ENCODE peak calls at places on chromosomes 12 and 14, in ten cellular contexts. One of them, this sample, is unnamed.

GRCh38 chr14:72613975-72614319 is 280.0 kb downstream of the DPF3 start:
- DNase-seq in HS-5: no peak
- DNase-seq in bronchial epithelial cell: no peak
- DNase-seq in NCI-H748 treated with DMSO at 0.1 percent for 48 hours: no peak
- DNase-seq in anterior cingulate cortex: no peak
- DNase-seq in stimulated activated CD4-positive, alpha-beta T cell treated with anti-CD3 and anti-CD28 coated beads, Interleukin-4, amount 100 ng/mL, for 4 hours: no peak
- DNase-seq in GM04504: no peak
- DNase-seq in ovary: no peak
- DNase-seq in astrocyte of the spinal cord: no peak
- DNase-seq in SW 1271: no peak
- DNase-seq in this sample: no peak

GRCh38 chr14:100223332-100224171 is 15.4 kb upstream of the YY1 start:
- DNase-seq in HS-5: no peak
- DNase-seq in bronchial epithelial cell: peak
- DNase-seq in NCI-H748 treated with DMSO at 0.1 percent for 48 hours: no peak
- DNase-seq in anterior cingulate cortex: no peak
- DNase-seq in stimulated activated CD4-positive, alpha-beta T cell treated with anti-CD3 and anti-CD28 coated beads, Interleukin-4, amount 100 ng/mL, for 4 hours: no peak
- DNase-seq in GM04504: no peak
- DNase-seq in ovary: no peak
- DNase-seq in astrocyte of the spinal cord: no peak
- DNase-seq in SW 1271: no peak
- DNase-seq in this sample: no peak

GRCh38 chr12:100190013-100190394 is 10.6 kb upstream of the ACTR6 start:
- DNase-seq in HS-5: no peak
- DNase-seq in bronchial epithelial cell: no peak
- DNase-seq in NCI-H748 treated with DMSO at 0.1 percent for 48 hours: no peak
- DNase-seq in anterior cingulate cortex: no peak
- DNase-seq in stimulated activated CD4-positive, alpha-beta T cell treated with anti-CD3 and anti-CD28 coated beads, Interleukin-4, amount 100 ng/mL, for 4 hours: no peak
- DNase-seq in GM04504: no peak
- DNase-seq in ovary: no peak
- DNase-seq in astrocyte of the spinal cord: no peak
- DNase-seq in SW 1271: no peak
- DNase-seq in this sample: no peak

GRCh38 chr12:65432606-65433005 is 154.1 kb downstream of the MSRB3 start:
- DNase-seq in HS-5: no peak
- DNase-seq in bronchial epithelial cell: no peak
- DNase-seq in NCI-H748 treated with DMSO at 0.1 percent for 48 hours: no peak
- DNase-seq in anterior cingulate cortex: no peak
- DNase-seq in stimulated activated CD4-positive, alpha-beta T cell treated with anti-CD3 and anti-CD28 coated beads, Interleukin-4, amount 100 ng/mL, for 4 hours: no peak
- DNase-seq in GM04504: no peak
- DNase-seq in ovary: no peak
- DNase-seq in astrocyte of the spinal cord: no peak
- DNase-seq in SW 1271: no peak
- DNase-seq in this sample: no peak

GRCh38 chr12:28346567-28346966 is 156.3 kb downstream of the CCDC91 start:
- DNase-seq in HS-5: no peak
- DNase-seq in bronchial epithelial cell: no peak
- DNase-seq in NCI-H748 treated with DMSO at 0.1 percent for 48 hours: no peak
- DNase-seq in anterior cingulate cortex: no peak
- DNase-seq in stimulated activated CD4-positive, alpha-beta T cell treated with anti-CD3 and anti-CD28 coated beads, Interleukin-4, amount 100 ng/mL, for 4 hours: no peak
- DNase-seq in GM04504: no peak
- DNase-seq in ovary: no peak
- DNase-seq in astrocyte of the spinal cord: no peak
- DNase-seq in SW 1271: no peak
- DNase-seq in this sample: no peak

GRCh38 chr12:102501773-102502172 is 21.4 kb upstream of the IGF1 start:
- DNase-seq in HS-5: no peak
- DNase-seq in bronchial epithelial cell: no peak
- DNase-seq in NCI-H748 treated with DMSO at 0.1 percent for 48 hours: no peak
- DNase-seq in anterior cingulate cortex: no peak
- DNase-seq in stimulated activated CD4-positive, alpha-beta T cell treated with anti-CD3 and anti-CD28 coated beads, Interleukin-4, amount 100 ng/mL, for 4 hours: no peak
- DNase-seq in GM04504: no peak
- DNase-seq in ovary: no peak
- DNase-seq in astrocyte of the spinal cord: no peak
- DNase-seq in SW 1271: no peak
- DNase-seq in this sample: no peak

GRCh38 chr12:113302925-113303640 is 31.8 kb downstream of the SLC8B1 start:
- DNase-seq in HS-5: no peak
- DNase-seq in bronchial epithelial cell: no peak
- DNase-seq in NCI-H748 treated with DMSO at 0.1 percent for 48 hours: peak
- DNase-seq in anterior cingulate cortex: no peak
- DNase-seq in stimulated activated CD4-positive, alpha-beta T cell treated with anti-CD3 and anti-CD28 coated beads, Interleukin-4, amount 100 ng/mL, for 4 hours: no peak
- DNase-seq in GM04504: no peak
- DNase-seq in ovary: no peak
- DNase-seq in astrocyte of the spinal cord: no peak
- DNase-seq in SW 1271: no peak
- DNase-seq in this sample: no peak

GRCh38 chr12:93918262-93918661 is 230.1 kb upstream of the PLXNC1 start:
- DNase-seq in HS-5: no peak
- DNase-seq in bronchial epithelial cell: no peak
- DNase-seq in NCI-H748 treated with DMSO at 0.1 percent for 48 hours: no peak
- DNase-seq in anterior cingulate cortex: no peak
- DNase-seq in stimulated activated CD4-positive, alpha-beta T cell treated with anti-CD3 and anti-CD28 coated beads, Interleukin-4, amount 100 ng/mL, for 4 hours: no peak
- DNase-seq in GM04504: peak
- DNase-seq in ovary: no peak
- DNase-seq in astrocyte of the spinal cord: peak
- DNase-seq in SW 1271: no peak
- DNase-seq in this sample: no peak

GRCh38 chr14:35696119-35696518 is 113.0 kb downstream of the RALGAPA1 start:
- DNase-seq in HS-5: no peak
- DNase-seq in bronchial epithelial cell: no peak
- DNase-seq in NCI-H748 treated with DMSO at 0.1 percent for 48 hours: no peak
- DNase-seq in anterior cingulate cortex: no peak
- DNase-seq in stimulated activated CD4-positive, alpha-beta T cell treated with anti-CD3 and anti-CD28 coated beads, Interleukin-4, amount 100 ng/mL, for 4 hours: no peak
- DNase-seq in GM04504: no peak
- DNase-seq in ovary: no peak
- DNase-seq in astrocyte of the spinal cord: no peak
- DNase-seq in SW 1271: no peak
- DNase-seq in this sample: no peak

GRCh38 chr14:36495666-36496065 is 24.4 kb downstream of the NKX2-1 start:
- DNase-seq in HS-5: no peak
- DNase-seq in bronchial epithelial cell: no peak
- DNase-seq in NCI-H748 treated with DMSO at 0.1 percent for 48 hours: no peak
- DNase-seq in anterior cingulate cortex: no peak
- DNase-seq in stimulated activated CD4-positive, alpha-beta T cell treated with anti-CD3 and anti-CD28 coated beads, Interleukin-4, amount 100 ng/mL, for 4 hours: no peak
- DNase-seq in GM04504: no peak
- DNase-seq in ovary: no peak
- DNase-seq in astrocyte of the spinal cord: no peak
- DNase-seq in SW 1271: no peak
- DNase-seq in this sample: no peak

GRCh38 chr14:37122919-37123639 is 49.3 kb downstream of the SLC25A21 start:
- DNase-seq in HS-5: no peak
- DNase-seq in bronchial epithelial cell: peak
- DNase-seq in NCI-H748 treated with DMSO at 0.1 percent for 48 hours: no peak
- DNase-seq in anterior cingulate cortex: no peak
- DNase-seq in stimulated activated CD4-positive, alpha-beta T cell treated with anti-CD3 and anti-CD28 coated beads, Interleukin-4, amount 100 ng/mL, for 4 hours: no peak
- DNase-seq in GM04504: no peak
- DNase-seq in ovary: no peak
- DNase-seq in astrocyte of the spinal cord: no peak
- DNase-seq in SW 1271: no peak
- DNase-seq in this sample: no peak

GRCh38 chr14:22375321-22375930 is 213.6 kb downstream of the DAD1 start:
- DNase-seq in HS-5: no peak
- DNase-seq in bronchial epithelial cell: peak
- DNase-seq in NCI-H748 treated with DMSO at 0.1 percent for 48 hours: peak
- DNase-seq in anterior cingulate cortex: no peak
- DNase-seq in stimulated activated CD4-positive, alpha-beta T cell treated with anti-CD3 and anti-CD28 coated beads, Interleukin-4, amount 100 ng/mL, for 4 hours: no peak
- DNase-seq in GM04504: no peak
- DNase-seq in ovary: no peak
- DNase-seq in astrocyte of the spinal cord: peak
- DNase-seq in SW 1271: peak
- DNase-seq in this sample: no peak

GRCh38 chr12:2154050-2154449 is 101.3 kb downstream of the CACNA1C start:
- DNase-seq in HS-5: no peak
- DNase-seq in bronchial epithelial cell: no peak
- DNase-seq in NCI-H748 treated with DMSO at 0.1 percent for 48 hours: no peak
- DNase-seq in anterior cingulate cortex: no peak
- DNase-seq in stimulated activated CD4-positive, alpha-beta T cell treated with anti-CD3 and anti-CD28 coated beads, Interleukin-4, amount 100 ng/mL, for 4 hours: no peak
- DNase-seq in GM04504: no peak
- DNase-seq in ovary: no peak
- DNase-seq in astrocyte of the spinal cord: peak
- DNase-seq in SW 1271: no peak
- DNase-seq in this sample: no peak

GRCh38 chr12:288687-289086 is 26.1 kb upstream of the SLC6A13 start:
- DNase-seq in HS-5: peak
- DNase-seq in bronchial epithelial cell: peak
- DNase-seq in NCI-H748 treated with DMSO at 0.1 percent for 48 hours: no peak
- DNase-seq in anterior cingulate cortex: no peak
- DNase-seq in stimulated activated CD4-positive, alpha-beta T cell treated with anti-CD3 and anti-CD28 coated beads, Interleukin-4, amount 100 ng/mL, for 4 hours: no peak
- DNase-seq in GM04504: peak
- DNase-seq in ovary: no peak
- DNase-seq in astrocyte of the spinal cord: peak
- DNase-seq in SW 1271: no peak
- DNase-seq in this sample: no peak

GRCh38 chr12:119883234-119883633 is 6.1 kb upstream of the CIT start:
- DNase-seq in HS-5: no peak
- DNase-seq in bronchial epithelial cell: no peak
- DNase-seq in NCI-H748 treated with DMSO at 0.1 percent for 48 hours: no peak
- DNase-seq in anterior cingulate cortex: no peak
- DNase-seq in stimulated activated CD4-positive, alpha-beta T cell treated with anti-CD3 and anti-CD28 coated beads, Interleukin-4, amount 100 ng/mL, for 4 hours: no peak
- DNase-seq in GM04504: no peak
- DNase-seq in ovary: no peak
- DNase-seq in astrocyte of the spinal cord: no peak
- DNase-seq in SW 1271: no peak
- DNase-seq in this sample: no peak

GRCh38 chr12:70744133-70744532 is 106.9 kb upstream of the PTPRB start:
- DNase-seq in HS-5: no peak
- DNase-seq in bronchial epithelial cell: peak
- DNase-seq in NCI-H748 treated with DMSO at 0.1 percent for 48 hours: no peak
- DNase-seq in anterior cingulate cortex: no peak
- DNase-seq in stimulated activated CD4-positive, alpha-beta T cell treated with anti-CD3 and anti-CD28 coated beads, Interleukin-4, amount 100 ng/mL, for 4 hours: no peak
- DNase-seq in GM04504: no peak
- DNase-seq in ovary: no peak
- DNase-seq in astrocyte of the spinal cord: no peak
- DNase-seq in SW 1271: no peak
- DNase-seq in this sample: no peak

GRCh38 chr12:106226884-106227640 is 20.8 kb downstream of the CKAP4 start:
- DNase-seq in HS-5: peak
- DNase-seq in bronchial epithelial cell: peak
- DNase-seq in NCI-H748 treated with DMSO at 0.1 percent for 48 hours: peak
- DNase-seq in anterior cingulate cortex: peak
- DNase-seq in stimulated activated CD4-positive, alpha-beta T cell treated with anti-CD3 and anti-CD28 coated beads, Interleukin-4, amount 100 ng/mL, for 4 hours: no peak
- DNase-seq in GM04504: no peak
- DNase-seq in ovary: no peak
- DNase-seq in astrocyte of the spinal cord: peak
- DNase-seq in SW 1271: peak
- DNase-seq in this sample: no peak

GRCh38 chr12:55925870-55926737 is 1.6 kb downstream of the PYM1 start:
- DNase-seq in HS-5: no peak
- DNase-seq in bronchial epithelial cell: no peak
- DNase-seq in NCI-H748 treated with DMSO at 0.1 percent for 48 hours: peak
- DNase-seq in anterior cingulate cortex: no peak
- DNase-seq in stimulated activated CD4-positive, alpha-beta T cell treated with anti-CD3 and anti-CD28 coated beads, Interleukin-4, amount 100 ng/mL, for 4 hours: no peak
- DNase-seq in GM04504: no peak
- DNase-seq in ovary: no peak
- DNase-seq in astrocyte of the spinal cord: no peak
- DNase-seq in SW 1271: no peak
- DNase-seq in this sample: no peak

GRCh38 chr12:57614948-57615500 is 3.8 kb downstream of the ARHGEF25 start:
- DNase-seq in HS-5: no peak
- DNase-seq in bronchial epithelial cell: no peak
- DNase-seq in NCI-H748 treated with DMSO at 0.1 percent for 48 hours: no peak
- DNase-seq in anterior cingulate cortex: no peak
- DNase-seq in stimulated activated CD4-positive, alpha-beta T cell treated with anti-CD3 and anti-CD28 coated beads, Interleukin-4, amount 100 ng/mL, for 4 hours: no peak
- DNase-seq in GM04504: no peak
- DNase-seq in ovary: no peak
- DNase-seq in astrocyte of the spinal cord: no peak
- DNase-seq in SW 1271: no peak
- DNase-seq in this sample: no peak

GRCh38 chr14:94867931-94868597 is 98.2 kb upstream of the GSC start:
- DNase-seq in HS-5: no peak
- DNase-seq in bronchial epithelial cell: no peak
- DNase-seq in NCI-H748 treated with DMSO at 0.1 percent for 48 hours: no peak
- DNase-seq in anterior cingulate cortex: peak
- DNase-seq in stimulated activated CD4-positive, alpha-beta T cell treated with anti-CD3 and anti-CD28 coated beads, Interleukin-4, amount 100 ng/mL, for 4 hours: no peak
- DNase-seq in GM04504: no peak
- DNase-seq in ovary: no peak
- DNase-seq in astrocyte of the spinal cord: peak
- DNase-seq in SW 1271: no peak
- DNase-seq in this sample: no peak

GRCh38 chr14:20978687-20979086 is 11.1 kb upstream of the METTL17 start:
- DNase-seq in HS-5: no peak
- DNase-seq in bronchial epithelial cell: no peak
- DNase-seq in NCI-H748 treated with DMSO at 0.1 percent for 48 hours: no peak
- DNase-seq in anterior cingulate cortex: no peak
- DNase-seq in stimulated activated CD4-positive, alpha-beta T cell treated with anti-CD3 and anti-CD28 coated beads, Interleukin-4, amount 100 ng/mL, for 4 hours: no peak
- DNase-seq in GM04504: no peak
- DNase-seq in ovary: no peak
- DNase-seq in astrocyte of the spinal cord: no peak
- DNase-seq in SW 1271: no peak
- DNase-seq in this sample: no peak

GRCh38 chr14:38255408-38255672 is 553 bp downstream of the CLEC14A start:
- DNase-seq in HS-5: no peak
- DNase-seq in bronchial epithelial cell: no peak
- DNase-seq in NCI-H748 treated with DMSO at 0.1 percent for 48 hours: no peak
- DNase-seq in anterior cingulate cortex: no peak
- DNase-seq in stimulated activated CD4-positive, alpha-beta T cell treated with anti-CD3 and anti-CD28 coated beads, Interleukin-4, amount 100 ng/mL, for 4 hours: no peak
- DNase-seq in GM04504: no peak
- DNase-seq in ovary: peak
- DNase-seq in astrocyte of the spinal cord: peak
- DNase-seq in SW 1271: no peak
- DNase-seq in this sample: no peak

GRCh38 chr14:104293851-104294627 is 155.7 kb downstream of the KIF26A start:
- DNase-seq in HS-5: no peak
- DNase-seq in bronchial epithelial cell: no peak
- DNase-seq in NCI-H748 treated with DMSO at 0.1 percent for 48 hours: no peak
- DNase-seq in anterior cingulate cortex: no peak
- DNase-seq in stimulated activated CD4-positive, alpha-beta T cell treated with anti-CD3 and anti-CD28 coated beads, Interleukin-4, amount 100 ng/mL, for 4 hours: no peak
- DNase-seq in GM04504: no peak
- DNase-seq in ovary: peak
- DNase-seq in astrocyte of the spinal cord: no peak
- DNase-seq in SW 1271: peak
- DNase-seq in this sample: no peak

GRCh38 chr12:49108958-49109404 is 1.7 kb downstream of the LMBR1L start:
- DNase-seq in HS-5: no peak
- DNase-seq in bronchial epithelial cell: no peak
- DNase-seq in NCI-H748 treated with DMSO at 0.1 percent for 48 hours: no peak
- DNase-seq in anterior cingulate cortex: no peak
- DNase-seq in stimulated activated CD4-positive, alpha-beta T cell treated with anti-CD3 and anti-CD28 coated beads, Interleukin-4, amount 100 ng/mL, for 4 hours: no peak
- DNase-seq in GM04504: no peak
- DNase-seq in ovary: peak
- DNase-seq in astrocyte of the spinal cord: no peak
- DNase-seq in SW 1271: no peak
- DNase-seq in this sample: no peak

GRCh38 chr12:44874981-44875416 is 1.1 kb downstream of the NELL2 start:
- DNase-seq in HS-5: no peak
- DNase-seq in bronchial epithelial cell: no peak
- DNase-seq in NCI-H748 treated with DMSO at 0.1 percent for 48 hours: no peak
- DNase-seq in anterior cingulate cortex: no peak
- DNase-seq in stimulated activated CD4-positive, alpha-beta T cell treated with anti-CD3 and anti-CD28 coated beads, Interleukin-4, amount 100 ng/mL, for 4 hours: peak
- DNase-seq in GM04504: no peak
- DNase-seq in ovary: no peak
- DNase-seq in astrocyte of the spinal cord: no peak
- DNase-seq in SW 1271: no peak
- DNase-seq in this sample: no peak

GRCh38 chr14:69673099-69673498 is 61.7 kb downstream of the SUSD6 start:
- DNase-seq in HS-5: no peak
- DNase-seq in bronchial epithelial cell: no peak
- DNase-seq in NCI-H748 treated with DMSO at 0.1 percent for 48 hours: no peak
- DNase-seq in anterior cingulate cortex: no peak
- DNase-seq in stimulated activated CD4-positive, alpha-beta T cell treated with anti-CD3 and anti-CD28 coated beads, Interleukin-4, amount 100 ng/mL, for 4 hours: no peak
- DNase-seq in GM04504: no peak
- DNase-seq in ovary: no peak
- DNase-seq in astrocyte of the spinal cord: no peak
- DNase-seq in SW 1271: no peak
- DNase-seq in this sample: no peak

GRCh38 chr14:68784298-68784910 is 8.5 kb downstream of the ZFP36L1 start:
- DNase-seq in HS-5: no peak
- DNase-seq in bronchial epithelial cell: peak
- DNase-seq in NCI-H748 treated with DMSO at 0.1 percent for 48 hours: no peak
- DNase-seq in anterior cingulate cortex: no peak
- DNase-seq in stimulated activated CD4-positive, alpha-beta T cell treated with anti-CD3 and anti-CD28 coated beads, Interleukin-4, amount 100 ng/mL, for 4 hours: no peak
- DNase-seq in GM04504: no peak
- DNase-seq in ovary: peak
- DNase-seq in astrocyte of the spinal cord: no peak
- DNase-seq in SW 1271: no peak
- DNase-seq in this sample: peak

GRCh38 chr12:119171691-119172090 is 7.0 kb upstream of the HSPB8 start:
- DNase-seq in HS-5: no peak
- DNase-seq in bronchial epithelial cell: no peak
- DNase-seq in NCI-H748 treated with DMSO at 0.1 percent for 48 hours: no peak
- DNase-seq in anterior cingulate cortex: no peak
- DNase-seq in stimulated activated CD4-positive, alpha-beta T cell treated with anti-CD3 and anti-CD28 coated beads, Interleukin-4, amount 100 ng/mL, for 4 hours: no peak
- DNase-seq in GM04504: no peak
- DNase-seq in ovary: no peak
- DNase-seq in astrocyte of the spinal cord: no peak
- DNase-seq in SW 1271: no peak
- DNase-seq in this sample: no peak